ENCODE peak calls at places on chromosomes 12 and 14, in seven cellular contexts. R, P, E, H, U, A and S are unnamed samples.
A peak's percentile ranks its signal among the peaks of the same experiment; 100 is the strongest.

GRCh38 chr12:1346126-1346525 is 248.3 kb downstream of the FBXL14 start:
- DNase-seq in R (no peak), P (no peak), E (no peak), H (no peak), U (no peak), A (no peak), S (no peak)

GRCh38 chr14:68694516-68695235 is 98.2 kb downstream of the ZFP36L1 start:
- DNase-seq in R (no peak), P (no peak), E (no peak), H (no peak), U (no peak), A (no peak), S (no peak)

GRCh38 chr14:35557221-35557747 is 23.3 kb downstream of the INSM2 start:
- DNase-seq in R (no peak), P (no peak), E (no peak), H (no peak), U (no peak), A (no peak), S (no peak)

GRCh38 chr12:121110211-121110940 is 22.3 kb upstream of the P2RX7 start:
- DNase-seq in R (peak; percentile 54), P (no peak), E (peak; percentile 85), H (peak; percentile 56), U (peak; percentile 47), A (peak; percentile 59), S (no peak)

GRCh38 chr12:14213542-14213941 is 151.9 kb upstream of the ATF7IP start:
- DNase-seq in R (no peak), P (no peak), E (peak; percentile 45), H (peak; percentile 2), U (no peak), A (no peak), S (no peak)

GRCh38 chr14:69105326-69105725 is 47.6 kb downstream of the DCAF5 start:
- DNase-seq in R (no peak), P (no peak), E (no peak), H (peak; percentile 13), U (no peak), A (no peak), S (no peak)

GRCh38 chr14:49594347-49595089 is 4.2 kb upstream of the LRR1 start:
- DNase-seq in R (no peak), P (no peak), E (peak; percentile 73), H (no peak), U (no peak), A (no peak), S (no peak)

GRCh38 chr12:15982471-15982870 is 71.3 kb downstream of the DERA start:
- DNase-seq in R (peak; percentile 15), P (no peak), E (no peak), H (no peak), U (no peak), A (no peak), S (no peak)

GRCh38 chr12:41962171-41962572 is 182.5 kb downstream of the GXYLT1 start:
- DNase-seq in R (no peak), P (peak; percentile 64), E (no peak), H (no peak), U (no peak), A (no peak), S (no peak)

GRCh38 chr12:57516617-57517153 is 3.6 kb downstream of the DDIT3 start:
- DNase-seq in R (no peak), P (no peak), E (no peak), H (no peak), U (no peak), A (no peak), S (no peak)

GRCh38 chr12:57515468-57515933 is 4.8 kb downstream of the DDIT3 start:
- DNase-seq in R (no peak), P (no peak), E (no peak), H (no peak), U (no peak), A (no peak), S (no peak)

GRCh38 chr12:57514720-57515467 is 5.4 kb downstream of the DDIT3 start:
- DNase-seq in R (no peak), P (no peak), E (no peak), H (no peak), U (no peak), A (no peak), S (no peak)

GRCh38 chr12:57517187-57517586 is 3.1 kb downstream of the DDIT3 start:
- DNase-seq in R (no peak), P (peak; percentile 2), E (peak; percentile 60), H (no peak), U (no peak), A (no peak), S (no peak)

GRCh38 chr12:57515934-57516541 is 4.3 kb downstream of the DDIT3 start:
- DNase-seq in R (no peak), P (no peak), E (no peak), H (no peak), U (no peak), A (no peak), S (no peak)
- TF ChIP-seq POLR2A in R (no peak), P (no peak), E (no peak), H (no peak), U (peak; percentile 21), A (no peak), S (no peak)

GRCh38 chr12:56152132-56152755 is at the start of gene MYL6B:
- DNase-seq in R (peak; percentile 94), P (peak; percentile 98), E (peak; percentile 96), H (peak; percentile 81), U (peak; percentile 89), A (peak; percentile 95), S (peak; percentile 77)
- TF ChIP-seq POLR2A in R (peak; percentile 71), P (no peak), E (no peak), H (no peak), U (peak; percentile 82), A (peak; percentile 7), S (peak; percentile 57)

DNA sequence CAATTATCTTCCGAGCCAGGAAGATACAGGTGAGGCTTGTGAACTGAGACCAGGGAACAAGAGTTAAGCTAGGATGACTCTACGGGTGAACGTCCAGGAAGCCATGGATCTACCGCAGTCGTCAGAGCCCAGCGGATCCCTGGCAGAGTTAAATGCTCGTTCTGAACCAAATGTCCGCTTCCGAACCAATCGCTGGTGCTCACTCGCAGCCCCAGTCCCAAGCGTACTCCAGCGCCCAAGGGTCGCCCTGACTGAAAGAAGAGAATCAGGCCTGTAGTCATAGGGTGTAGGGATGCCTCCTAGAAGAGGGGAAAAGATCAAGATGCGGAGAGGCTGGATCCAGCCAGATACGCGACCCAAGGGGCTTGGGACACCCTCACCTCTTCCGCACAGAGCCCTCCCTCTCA is 283 bp downstream of the VIPAS39 start:
- DNase-seq in R (no peak), P (no peak), E (no peak), H (no peak), U (no peak), A (no peak), S (peak; percentile 15)
- TF ChIP-seq POLR2A in R (peak; percentile 98), P (no peak), E (no peak), H (peak; percentile 91), U (peak; percentile 85), A (peak; percentile 46), S (no peak)

DNA sequence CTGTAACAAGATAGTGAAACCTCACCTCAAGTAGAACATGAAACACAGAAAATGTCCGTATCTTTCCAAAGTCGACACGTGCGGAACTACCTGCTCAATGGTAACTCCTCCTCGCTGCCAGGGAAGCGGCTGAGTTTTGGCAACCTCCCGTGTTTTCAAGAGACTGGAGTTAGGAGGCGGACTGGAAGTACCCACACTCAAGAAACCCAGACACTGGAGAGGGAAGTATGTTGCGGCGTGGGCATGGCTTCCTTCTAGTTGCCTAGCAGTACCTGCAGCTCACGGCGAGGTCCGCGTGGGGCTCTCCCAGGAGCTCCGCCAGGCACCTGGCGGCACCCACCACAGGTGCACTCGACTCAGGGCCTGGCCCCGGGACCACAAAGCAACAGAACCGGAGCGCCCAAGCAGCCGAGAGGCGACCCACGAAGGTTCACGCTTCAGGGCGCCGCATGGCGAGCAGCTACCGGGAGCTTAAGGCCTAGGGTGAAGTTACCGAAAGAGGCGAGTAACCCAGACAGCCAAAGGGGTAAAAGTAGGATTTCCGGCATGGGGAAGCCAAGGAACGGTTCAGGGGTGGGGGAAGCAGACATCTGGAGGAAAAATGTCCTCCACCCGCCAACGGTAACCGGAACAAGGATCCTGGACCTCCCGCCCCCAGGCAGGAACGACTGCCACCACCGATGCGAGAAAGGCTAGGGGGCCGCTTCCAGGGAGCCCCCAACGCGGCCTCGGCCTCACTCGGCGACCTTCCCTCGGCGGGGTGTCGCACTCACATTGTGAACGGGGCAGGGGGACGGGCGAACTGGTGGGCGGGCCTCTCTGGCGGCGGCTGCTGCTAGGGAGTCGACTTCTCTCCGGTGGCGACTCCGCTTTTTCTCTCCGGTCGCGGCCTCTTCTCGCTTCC is 607 bp downstream of the PTGES3 start:
- DNase-seq in R (peak; percentile 21), P (peak; percentile 94), E (peak; percentile 72), H (no peak), U (no peak), A (peak; percentile 56), S (no peak)
- TF ChIP-seq POLR2A in R (no peak), P (no peak), E (no peak), H (no peak), U (peak; percentile 72), A (no peak), S (peak; percentile 13)

DNA sequence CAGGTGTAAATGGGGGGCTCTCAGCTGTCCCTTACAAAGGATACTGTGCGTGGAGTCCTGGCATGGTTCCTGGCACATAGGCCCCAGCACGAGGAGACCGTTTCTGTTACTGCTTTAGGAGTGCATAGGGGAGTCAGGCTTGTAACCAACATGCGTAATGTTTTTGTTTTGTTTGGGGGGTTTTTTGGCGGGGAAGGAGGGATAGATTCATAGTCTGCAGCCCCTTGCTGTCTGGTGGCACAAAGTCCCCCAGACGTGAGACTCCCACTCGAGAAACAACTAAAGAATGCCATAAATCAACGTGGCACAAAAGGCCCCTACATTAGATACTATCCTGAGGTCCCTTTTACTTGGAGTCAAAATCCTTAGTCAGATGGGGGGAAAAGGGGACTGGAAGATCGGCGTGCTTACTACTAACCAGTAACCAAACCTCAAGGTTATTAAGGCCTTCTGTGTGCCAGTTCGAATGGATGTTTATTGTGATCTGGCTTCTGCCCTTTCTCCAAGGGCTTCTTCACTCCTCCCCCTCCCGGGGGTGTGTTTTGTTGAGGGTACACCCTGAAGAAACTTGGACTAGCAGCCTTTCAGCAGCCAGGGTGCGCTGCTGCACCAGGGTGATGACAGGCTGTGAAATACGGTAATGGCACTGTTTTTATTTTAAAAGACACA is 873 bp downstream of the ISCU start:
- DNase-seq in R (peak; percentile 97), P (peak; percentile 94), E (peak; percentile 89), H (peak; percentile 87), U (no peak), A (peak; percentile 65), S (peak; percentile 79)
- TF ChIP-seq POLR2A in R (no peak), P (no peak), E (no peak), H (no peak), U (no peak), A (no peak), S (no peak)